ENCODE peak calls at places on chromosomes 1 and 21, in seven cellular contexts. One of them, this sample, is unnamed.

GRCh38 chr1:39737546-39738169 is 1.0 kb upstream of the PPIE start:
- DNase-seq in HL-60: no peak
- DNase-seq in tibial nerve: no peak
- DNase-seq in breast epithelium: no peak
- DNase-seq in left ventricle myocardium inferior: no peak
- DNase-seq in endothelial cell of umbilical vein: no peak
- DNase-seq in GM13977: no peak
- DNase-seq in this sample: no peak

GRCh38 chr1:36384542-36385409 is 948 bp downstream of the STK40 start:
- DNase-seq in HL-60: peak; percentile 57
- DNase-seq in tibial nerve: peak; percentile 38
- DNase-seq in breast epithelium: peak; percentile 87
- DNase-seq in left ventricle myocardium inferior: peak; percentile 53
- DNase-seq in endothelial cell of umbilical vein: peak; percentile 41
- DNase-seq in GM13977: no peak
- DNase-seq in this sample: peak; percentile 29

GRCh38 chr1:229947968-229948367 is 119.1 kb upstream of the GALNT2 start:
- DNase-seq in HL-60: no peak
- DNase-seq in tibial nerve: no peak
- DNase-seq in breast epithelium: no peak
- DNase-seq in left ventricle myocardium inferior: no peak
- DNase-seq in endothelial cell of umbilical vein: no peak
- DNase-seq in GM13977: no peak
- DNase-seq in this sample: no peak

GRCh38 chr1:111234866-111235265 is 7.4 kb downstream of the CHI3L2 start:
- DNase-seq in HL-60: no peak
- DNase-seq in tibial nerve: no peak
- DNase-seq in breast epithelium: no peak
- DNase-seq in left ventricle myocardium inferior: no peak
- DNase-seq in endothelial cell of umbilical vein: no peak
- DNase-seq in GM13977: no peak
- DNase-seq in this sample: no peak

GRCh38 chr1:219432191-219432606 is 180.7 kb downstream of the ZC3H11B start:
- DNase-seq in HL-60: no peak
- DNase-seq in tibial nerve: no peak
- DNase-seq in breast epithelium: no peak
- DNase-seq in left ventricle myocardium inferior: no peak
- DNase-seq in endothelial cell of umbilical vein: no peak
- DNase-seq in GM13977: no peak
- DNase-seq in this sample: no peak

GRCh38 chr1:94039514-94039870 is 81.5 kb downstream of the ABCA4 start:
- DNase-seq in HL-60: peak; percentile 50
- DNase-seq in tibial nerve: peak; percentile 80
- DNase-seq in breast epithelium: peak; percentile 42
- DNase-seq in left ventricle myocardium inferior: peak; percentile 68
- DNase-seq in endothelial cell of umbilical vein: peak; percentile 88
- DNase-seq in GM13977: peak; percentile 42
- DNase-seq in this sample: peak; percentile 64

GRCh38 chr1:7447093-7447492 is 324.0 kb upstream of the VAMP3 start:
- DNase-seq in HL-60: no peak
- DNase-seq in tibial nerve: no peak
- DNase-seq in breast epithelium: no peak
- DNase-seq in left ventricle myocardium inferior: no peak
- DNase-seq in endothelial cell of umbilical vein: no peak
- DNase-seq in GM13977: no peak
- DNase-seq in this sample: no peak

GRCh38 chr1:205667909-205668643 is 12.2 kb downstream of the SLC45A3 start:
- DNase-seq in HL-60: no peak
- DNase-seq in tibial nerve: no peak
- DNase-seq in breast epithelium: peak; percentile 63
- DNase-seq in left ventricle myocardium inferior: no peak
- DNase-seq in endothelial cell of umbilical vein: no peak
- DNase-seq in GM13977: peak; percentile 34
- DNase-seq in this sample: no peak

GRCh38 chr1:192382758-192383157 is 66.0 kb downstream of the RGS21 start:
- DNase-seq in HL-60: no peak
- DNase-seq in tibial nerve: no peak
- DNase-seq in breast epithelium: no peak
- DNase-seq in left ventricle myocardium inferior: no peak
- DNase-seq in endothelial cell of umbilical vein: no peak
- DNase-seq in GM13977: no peak
- DNase-seq in this sample: no peak

GRCh38 chr1:111615874-111616715 is 3.5 kb upstream of the RAP1A start:
- DNase-seq in HL-60: peak; percentile 72
- DNase-seq in tibial nerve: no peak
- DNase-seq in breast epithelium: no peak
- DNase-seq in left ventricle myocardium inferior: no peak
- DNase-seq in endothelial cell of umbilical vein: no peak
- DNase-seq in GM13977: peak; percentile 78
- DNase-seq in this sample: peak; percentile 82

GRCh38 chr21:36640260-36641244 is 58.4 kb upstream of the SIM2 start:
- DNase-seq in HL-60: no peak
- DNase-seq in tibial nerve: no peak
- DNase-seq in breast epithelium: no peak
- DNase-seq in left ventricle myocardium inferior: no peak
- DNase-seq in endothelial cell of umbilical vein: peak; percentile 51
- DNase-seq in GM13977: no peak
- DNase-seq in this sample: no peak

GRCh38 chr1:68229927-68230812 is 2.2 kb downstream of the WLS start:
- DNase-seq in HL-60: no peak
- DNase-seq in tibial nerve: no peak
- DNase-seq in breast epithelium: no peak
- DNase-seq in left ventricle myocardium inferior: no peak
- DNase-seq in endothelial cell of umbilical vein: peak; percentile 61
- DNase-seq in GM13977: no peak
- DNase-seq in this sample: no peak

GRCh38 chr1:231187556-231187955 is 25.7 kb downstream of the TRIM67 start:
- DNase-seq in HL-60: no peak
- DNase-seq in tibial nerve: no peak
- DNase-seq in breast epithelium: no peak
- DNase-seq in left ventricle myocardium inferior: no peak
- DNase-seq in endothelial cell of umbilical vein: no peak
- DNase-seq in GM13977: no peak
- DNase-seq in this sample: no peak

GRCh38 chr1:56339786-56340465 is 239.4 kb downstream of the PLPP3 start:
- DNase-seq in HL-60: no peak
- DNase-seq in tibial nerve: no peak
- DNase-seq in breast epithelium: no peak
- DNase-seq in left ventricle myocardium inferior: no peak
- DNase-seq in endothelial cell of umbilical vein: no peak
- DNase-seq in GM13977: no peak
- DNase-seq in this sample: no peak

GRCh38 chr21:45281411-45282282 is 6.0 kb downstream of the POFUT2 start:
- DNase-seq in HL-60: no peak
- DNase-seq in tibial nerve: no peak
- DNase-seq in breast epithelium: no peak
- DNase-seq in left ventricle myocardium inferior: no peak
- DNase-seq in endothelial cell of umbilical vein: no peak
- DNase-seq in GM13977: no peak
- DNase-seq in this sample: no peak

GRCh38 chr1:243421784-243422183 is 165.9 kb downstream of the SDCCAG8 start:
- DNase-seq in HL-60: peak; percentile 85
- DNase-seq in tibial nerve: no peak
- DNase-seq in breast epithelium: no peak
- DNase-seq in left ventricle myocardium inferior: no peak
- DNase-seq in endothelial cell of umbilical vein: no peak
- DNase-seq in GM13977: peak; percentile 25
- DNase-seq in this sample: peak; percentile 20

GRCh38 chr1:172895050-172895460 is 155.7 kb downstream of the TNFSF18 start:
- DNase-seq in HL-60: no peak
- DNase-seq in tibial nerve: no peak
- DNase-seq in breast epithelium: no peak
- DNase-seq in left ventricle myocardium inferior: no peak
- DNase-seq in endothelial cell of umbilical vein: peak; percentile 85
- DNase-seq in GM13977: peak; percentile 20
- DNase-seq in this sample: peak; percentile 38

GRCh38 chr1:194723067-194723466 is 1536.7 kb upstream of the B3GALT2 start:
- DNase-seq in HL-60: no peak
- DNase-seq in tibial nerve: no peak
- DNase-seq in breast epithelium: no peak
- DNase-seq in left ventricle myocardium inferior: no peak
- DNase-seq in endothelial cell of umbilical vein: no peak
- DNase-seq in GM13977: no peak
- DNase-seq in this sample: no peak

GRCh38 chr1:242828828-242829227 is 304.3 kb upstream of the PLD5 start:
- DNase-seq in HL-60: no peak
- DNase-seq in tibial nerve: no peak
- DNase-seq in breast epithelium: no peak
- DNase-seq in left ventricle myocardium inferior: no peak
- DNase-seq in endothelial cell of umbilical vein: no peak
- DNase-seq in GM13977: no peak
- DNase-seq in this sample: no peak

GRCh38 chr1:12177999-12178441 is 11.2 kb downstream of the TNFRSF1B start:
- DNase-seq in HL-60: peak; percentile 76
- DNase-seq in tibial nerve: peak; percentile 66
- DNase-seq in breast epithelium: no peak
- DNase-seq in left ventricle myocardium inferior: peak; percentile 81
- DNase-seq in endothelial cell of umbilical vein: peak; percentile 85
- DNase-seq in GM13977: no peak
- DNase-seq in this sample: no peak

GRCh38 chr1:221740941-221741363 is 937 bp downstream of the DUSP10 start:
- DNase-seq in HL-60: no peak
- DNase-seq in tibial nerve: peak; percentile 35
- DNase-seq in breast epithelium: peak; percentile 23
- DNase-seq in left ventricle myocardium inferior: no peak
- DNase-seq in endothelial cell of umbilical vein: no peak
- DNase-seq in GM13977: no peak
- DNase-seq in this sample: no peak

GRCh38 chr1:68188644-68189340 is 43.5 kb downstream of the WLS start:
- DNase-seq in HL-60: no peak
- DNase-seq in tibial nerve: no peak
- DNase-seq in breast epithelium: no peak
- DNase-seq in left ventricle myocardium inferior: no peak
- DNase-seq in endothelial cell of umbilical vein: peak; percentile 23
- DNase-seq in GM13977: no peak
- DNase-seq in this sample: no peak

GRCh38 chr1:111747282-111747734 is 8.1 kb upstream of the INKA2 start:
- DNase-seq in HL-60: peak; percentile 85
- DNase-seq in tibial nerve: peak; percentile 71
- DNase-seq in breast epithelium: no peak
- DNase-seq in left ventricle myocardium inferior: no peak
- DNase-seq in endothelial cell of umbilical vein: peak; percentile 71
- DNase-seq in GM13977: peak; percentile 79
- DNase-seq in this sample: peak; percentile 77

GRCh38 chr1:14778882-14779594 is 180.6 kb downstream of the KAZN start:
- DNase-seq in HL-60: peak; percentile 3
- DNase-seq in tibial nerve: no peak
- DNase-seq in breast epithelium: no peak
- DNase-seq in left ventricle myocardium inferior: no peak
- DNase-seq in endothelial cell of umbilical vein: no peak
- DNase-seq in GM13977: peak; percentile 48
- DNase-seq in this sample: peak; percentile 40
- TF ChIP-seq CTCF in HL-60: no peak
- TF ChIP-seq CTCF in tibial nerve: peak; percentile 32
- TF ChIP-seq CTCF in breast epithelium: peak; percentile 28
- TF ChIP-seq CTCF in left ventricle myocardium inferior: peak; percentile 77
- TF ChIP-seq CTCF in endothelial cell of umbilical vein: peak; percentile 50
- TF ChIP-seq CTCF in GM13977: peak; percentile 63
- TF ChIP-seq CTCF in this sample: peak; percentile 57

DNA sequence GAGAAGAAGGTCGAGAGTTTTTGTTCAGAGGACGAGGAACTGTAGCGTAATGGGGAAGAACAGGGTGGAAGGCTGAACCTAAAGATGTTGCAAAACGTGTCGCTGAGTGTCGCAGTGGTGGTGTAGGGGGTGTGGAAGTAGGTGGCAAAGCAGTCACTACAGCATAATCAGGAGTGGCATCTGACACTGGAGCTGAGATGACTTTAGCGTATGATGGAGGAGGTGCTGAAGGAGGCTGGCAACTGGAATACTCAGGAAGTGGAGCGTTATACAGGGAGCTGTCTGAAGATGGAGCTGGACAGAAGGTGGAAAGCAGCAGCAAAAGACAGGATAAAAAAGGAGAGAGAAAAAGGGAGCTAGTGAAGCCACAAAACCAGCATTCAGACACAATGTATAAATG is 89.9 kb upstream of the LBR start:
- DNase-seq in HL-60: peak; percentile 80
- DNase-seq in tibial nerve: no peak
- DNase-seq in breast epithelium: no peak
- DNase-seq in left ventricle myocardium inferior: no peak
- DNase-seq in endothelial cell of umbilical vein: no peak
- DNase-seq in GM13977: no peak
- DNase-seq in this sample: no peak
- TF ChIP-seq CTCF in HL-60: no peak
- TF ChIP-seq CTCF in tibial nerve: no peak
- TF ChIP-seq CTCF in breast epithelium: no peak
- TF ChIP-seq CTCF in left ventricle myocardium inferior: no peak
- TF ChIP-seq CTCF in endothelial cell of umbilical vein: no peak
- TF ChIP-seq CTCF in GM13977: no peak
- TF ChIP-seq CTCF in this sample: no peak

DNA sequence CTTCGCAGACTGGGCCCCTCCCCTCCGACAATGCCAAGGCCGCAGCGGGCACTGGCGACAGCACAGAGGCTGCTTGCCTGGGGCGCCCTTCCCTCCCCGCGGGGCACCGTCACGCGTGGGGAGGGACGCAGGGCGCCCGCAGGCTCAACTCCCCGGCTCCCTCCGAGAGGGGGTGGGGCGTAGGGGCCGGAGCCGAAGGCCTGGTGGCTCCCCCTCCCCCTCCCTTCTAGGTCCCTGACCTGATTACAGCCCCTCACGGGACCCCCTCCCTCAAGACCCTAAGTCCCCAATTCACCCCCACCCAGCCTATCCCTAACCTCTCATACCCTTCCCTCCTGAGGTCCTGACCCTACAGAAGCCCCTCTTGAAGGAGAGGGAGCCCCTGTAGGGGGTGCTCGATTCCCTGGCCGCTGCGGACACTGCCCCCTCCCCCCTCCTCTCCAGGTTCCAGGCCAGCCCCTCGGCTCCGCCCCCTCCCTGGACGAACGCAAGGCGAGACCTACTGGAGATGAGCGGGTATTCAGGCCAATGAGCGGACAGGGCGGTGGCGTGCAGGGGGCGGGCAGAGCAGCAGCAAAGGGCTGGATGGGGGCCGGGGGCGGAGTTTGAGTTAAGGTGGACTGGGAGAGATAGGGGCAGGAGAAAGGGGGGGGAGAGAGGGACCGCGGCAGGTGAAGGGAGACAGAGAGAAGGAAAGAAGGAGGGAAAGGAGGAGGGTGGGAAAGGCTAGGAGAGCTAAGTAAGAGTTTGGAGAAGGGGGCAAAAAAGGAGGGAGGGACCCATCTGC is 721 bp upstream of the ZBTB7B start:
- DNase-seq in HL-60: peak; percentile 100
- DNase-seq in tibial nerve: peak; percentile 100
- DNase-seq in breast epithelium: peak; percentile 100
- DNase-seq in left ventricle myocardium inferior: peak; percentile 100
- DNase-seq in endothelial cell of umbilical vein: peak; percentile 99
- DNase-seq in GM13977: peak; percentile 99
- DNase-seq in this sample: peak; percentile 99
- TF ChIP-seq CTCF in HL-60: no peak
- TF ChIP-seq CTCF in tibial nerve: peak; percentile 72
- TF ChIP-seq CTCF in breast epithelium: peak; percentile 30
- TF ChIP-seq CTCF in left ventricle myocardium inferior: peak; percentile 51
- TF ChIP-seq CTCF in endothelial cell of umbilical vein: peak; percentile 12
- TF ChIP-seq CTCF in GM13977: peak; percentile 51
- TF ChIP-seq CTCF in this sample: peak; percentile 47

DNA sequence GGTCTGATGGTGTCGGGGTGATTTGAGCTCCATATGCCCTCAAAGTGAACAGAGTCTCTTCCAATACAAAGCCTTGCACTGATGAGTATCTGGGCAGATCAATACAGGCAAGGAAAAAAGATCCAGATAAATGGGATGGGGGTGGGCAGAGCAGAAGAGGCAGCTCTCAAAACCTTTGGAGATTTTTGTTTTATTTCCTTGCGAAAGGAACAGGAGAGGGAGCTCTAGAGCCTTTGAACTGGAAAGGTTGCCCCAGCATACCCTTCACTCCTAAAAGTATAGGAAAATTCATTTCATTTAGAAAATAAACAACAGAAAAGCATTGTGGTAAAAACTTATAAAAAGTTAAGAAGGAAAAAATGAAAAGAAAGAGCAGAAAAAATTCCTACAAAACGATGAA is 31.4 kb upstream of the OLIG2 start:
- DNase-seq in HL-60: peak; percentile 32
- DNase-seq in tibial nerve: no peak
- DNase-seq in breast epithelium: no peak
- DNase-seq in left ventricle myocardium inferior: no peak
- DNase-seq in endothelial cell of umbilical vein: peak; percentile 27
- DNase-seq in GM13977: peak; percentile 32
- DNase-seq in this sample: no peak
- TF ChIP-seq CTCF in HL-60: peak; percentile 14
- TF ChIP-seq CTCF in tibial nerve: peak; percentile 19
- TF ChIP-seq CTCF in breast epithelium: no peak
- TF ChIP-seq CTCF in left ventricle myocardium inferior: peak; percentile 54
- TF ChIP-seq CTCF in endothelial cell of umbilical vein: peak; percentile 38
- TF ChIP-seq CTCF in GM13977: peak; percentile 34
- TF ChIP-seq CTCF in this sample: no peak

This sample was measured in GM20000.